ENCODE peak calls at places on chromosomes 2 and 18, in four cellular contexts. U is HepG2, I is K562, Y is GM12878. F is an unnamed sample.

GRCh38 chr2:149160701-149161217 is 122.3 kb downstream of the LYPD6B start:
- DNase-seq in U (no peak), I (no peak), Y (peak), F (no peak)

GRCh38 chr2:127149384-127149783 is 42.4 kb upstream of the BIN1 start:
- DNase-seq in U (no peak), I (no peak), Y (no peak), F (peak)

GRCh38 chr18:70368903-70369302 is 80.1 kb downstream of the SOCS6 start:
- DNase-seq in U (no peak), I (no peak), Y (no peak), F (no peak)

GRCh38 chr2:120301289-120301688 is 44.6 kb upstream of the INHBB start:
- DNase-seq in U (no peak), I (no peak), Y (no peak), F (no peak)

GRCh38 chr18:46253498-46253897 is 149.3 kb downstream of the HAUS1 start:
- DNase-seq in U (no peak), I (no peak), Y (no peak), F (no peak)

GRCh38 chr2:66899648-66900047 is 464.7 kb downstream of the MEIS1 start:
- DNase-seq in U (no peak), I (no peak), Y (no peak), F (no peak)

GRCh38 chr2:43054367-43054766 is 172.0 kb downstream of the ZFP36L2 start:
- DNase-seq in U (no peak), I (peak), Y (no peak), F (no peak)

GRCh38 chr2:88069117-88069516 is 1.5 kb downstream of the SMYD1 start:
- DNase-seq in U (no peak), I (no peak), Y (no peak), F (no peak)

GRCh38 chr2:188369365-188369764 is 77.7 kb downstream of the GULP1 start:
- DNase-seq in U (peak), I (peak), Y (no peak), F (peak)

GRCh38 chr2:229313591-229313990 is 42.5 kb upstream of the PID1 start:
- DNase-seq in U (no peak), I (no peak), Y (no peak), F (no peak)

GRCh38 chr18:23828426-23828825 is 139.2 kb downstream of the LAMA3 start:
- DNase-seq in U (peak), I (no peak), Y (no peak), F (peak)

GRCh38 chr2:234446404-234447076 is 50.3 kb downstream of the ARL4C start:
- DNase-seq in U (no peak), I (no peak), Y (peak), F (no peak)

GRCh38 chr2:69781321-69782248 is 39.7 kb downstream of the ANXA4 start:
- DNase-seq in U (peak), I (no peak), Y (no peak), F (peak)

GRCh38 chr2:225895126-225895525 is 495.6 kb downstream of the NYAP2 start:
- DNase-seq in U (no peak), I (no peak), Y (no peak), F (no peak)

GRCh38 chr2:203427061-203427460 is 98.9 kb downstream of the ABI2 start:
- DNase-seq in U (no peak), I (no peak), Y (no peak), F (no peak)

GRCh38 chr18:58432050-58432727 is 196.7 kb downstream of the ALPK2 start:
- DNase-seq in U (no peak), I (no peak), Y (no peak), F (no peak)

GRCh38 chr18:3054214-3054613 is 41.3 kb upstream of the LPIN2 start:
- DNase-seq in U (no peak), I (no peak), Y (no peak), F (no peak)

GRCh38 chr18:3053081-3053480 is 40.1 kb upstream of the LPIN2 start:
- DNase-seq in U (no peak), I (no peak), Y (no peak), F (no peak)

GRCh38 chr18:3054785-3055184 is 41.8 kb upstream of the LPIN2 start:
- DNase-seq in U (no peak), I (no peak), Y (no peak), F (no peak)

GRCh38 chr18:3052411-3052758 is 39.4 kb upstream of the LPIN2 start:
- DNase-seq in U (no peak), I (no peak), Y (no peak), F (no peak)

DNA sequence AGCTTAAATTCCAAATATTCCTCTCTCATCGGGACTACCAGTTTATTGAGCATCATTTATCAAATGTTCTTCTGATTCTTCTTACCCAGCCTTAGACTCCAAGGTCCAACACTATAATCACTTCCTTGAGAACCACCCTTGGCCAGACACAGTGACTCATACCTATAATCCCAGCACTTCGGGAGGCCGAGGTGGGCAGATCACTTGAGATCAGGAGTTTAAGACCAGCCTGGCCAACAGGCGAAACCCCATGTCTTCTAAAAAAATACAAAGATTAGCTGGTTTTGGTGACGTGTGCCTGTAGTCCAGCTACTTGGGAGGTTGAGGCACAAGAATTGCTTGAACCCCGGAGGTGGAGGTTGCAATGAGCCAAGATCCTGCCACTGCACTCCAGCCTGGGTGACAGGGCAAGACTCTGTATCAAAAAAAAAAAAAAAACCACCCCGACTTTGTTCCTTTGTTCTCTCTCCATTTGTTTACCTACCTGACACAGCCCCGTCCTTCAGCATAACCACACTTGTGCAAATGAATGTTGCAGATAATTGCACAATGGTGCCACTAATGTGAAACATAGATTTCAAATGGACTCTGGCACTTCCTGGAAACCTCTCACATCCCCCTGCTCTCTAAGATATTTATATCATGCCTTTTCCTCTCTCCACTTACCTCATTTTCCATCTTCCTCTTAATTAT is 38.9 kb upstream of the LPIN2 start:
- DNase-seq in U (peak), I (no peak), Y (no peak), F (peak)
- TF ChIP-seq CHD4 in U (no peak), I (no peak), Y (no peak), F (no peak)

GRCh38 chr18:59864446-59864764 is 35.4 kb upstream of the PMAIP1 start:
- DNase-seq in U (no peak), I (no peak), Y (no peak), F (no peak)

GRCh38 chr18:59866551-59866950 is 33.2 kb upstream of the PMAIP1 start:
- DNase-seq in U (no peak), I (no peak), Y (no peak), F (no peak)

GRCh38 chr18:59861963-59862819 is 37.6 kb upstream of the PMAIP1 start:
- DNase-seq in U (no peak), I (no peak), Y (peak), F (no peak)

GRCh38 chr18:59865241-59865986 is 34.4 kb upstream of the PMAIP1 start:
- DNase-seq in U (no peak), I (no peak), Y (no peak), F (no peak)

DNA sequence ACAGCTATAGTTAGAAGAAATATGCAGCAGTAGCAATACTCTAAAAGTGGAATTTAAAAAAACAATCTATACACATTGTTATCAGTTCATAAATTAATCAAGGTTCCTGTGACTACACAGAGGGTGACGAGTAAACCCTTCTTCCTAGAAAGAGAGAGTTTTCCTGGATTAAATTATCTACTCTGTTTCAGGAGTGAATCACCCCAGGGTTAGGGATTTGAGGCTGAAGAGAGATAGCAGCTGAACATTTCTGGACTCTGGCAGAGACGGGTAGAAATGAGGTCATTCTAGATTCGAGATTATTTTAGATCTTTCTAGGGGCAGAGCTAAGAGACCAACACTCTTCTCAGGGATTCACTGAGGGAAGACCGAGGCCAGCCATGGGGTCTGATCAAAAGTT is 38.8 kb upstream of the PMAIP1 start:
- DNase-seq in U (no peak), I (no peak), Y (no peak), F (no peak)
- TF ChIP-seq CHD4 in U (no peak), I (no peak), Y (no peak), F (no peak)

DNA sequence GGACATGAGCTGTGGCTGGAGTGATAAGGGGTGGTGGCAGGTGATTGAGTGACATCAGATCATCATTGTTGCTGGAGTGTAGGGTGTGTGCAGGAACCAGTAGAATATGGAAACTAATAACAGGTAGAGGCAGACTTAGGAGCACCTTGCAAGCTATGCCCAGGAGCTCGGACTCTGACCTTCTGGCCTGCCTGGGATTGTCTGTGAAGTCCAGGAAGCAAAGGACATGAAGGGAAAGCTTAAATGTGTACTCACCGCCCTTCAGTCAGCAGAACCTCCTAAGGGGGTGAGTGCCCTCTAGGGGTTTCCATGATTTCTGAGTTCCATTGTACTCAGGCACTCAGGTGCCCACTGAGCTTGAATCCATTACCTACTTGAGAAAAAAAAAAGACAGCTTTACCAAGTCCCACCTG is 104.2 kb downstream of the CRIM1 start:
- DNase-seq in U (peak), I (peak), Y (no peak), F (peak)
- TF ChIP-seq CHD4 in U (no peak), I (no peak), Y (no peak), F (no peak)

GRCh38 chr2:222807431-222807830 is 53.4 kb upstream of the ACSL3 start:
- DNase-seq in U (no peak), I (no peak), Y (no peak), F (no peak)
- TF ChIP-seq CHD4 in U (no peak), I (no peak), Y (no peak), F (no peak)

GRCh38 chr18:22167091-22167470 is 2.3 kb upstream of the GATA6 start:
- DNase-seq in U (no peak), I (no peak), Y (no peak), F (peak)
- TF ChIP-seq CHD4 in U (no peak), I (no peak), Y (no peak), F (no peak)

DNA sequence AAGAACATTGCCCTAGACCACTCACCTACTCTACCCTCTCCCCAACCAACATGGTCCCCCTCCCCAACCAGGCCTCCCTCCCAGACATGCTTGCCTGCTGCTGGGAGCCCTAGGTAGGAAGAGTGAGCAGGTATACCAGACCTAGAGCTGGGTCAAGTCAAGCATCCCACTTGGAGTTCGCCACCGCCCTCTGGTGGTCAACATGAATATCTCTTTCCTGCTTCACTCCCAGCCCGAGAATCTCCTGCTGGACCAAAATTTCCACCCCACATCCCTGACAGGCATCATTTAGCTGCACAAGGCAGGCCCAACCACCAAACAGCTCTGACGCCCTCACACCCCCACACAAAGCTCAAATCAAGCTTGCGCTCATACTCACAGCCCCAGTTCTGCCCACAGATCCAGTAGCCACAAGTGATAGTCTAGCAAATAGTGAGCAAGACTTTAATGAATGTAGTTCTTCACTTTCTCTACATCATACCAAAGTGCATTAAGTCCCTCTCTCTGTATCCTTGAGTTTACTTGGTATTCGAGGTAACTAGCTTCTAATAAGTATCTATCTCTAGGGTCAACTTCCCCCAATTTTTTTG is 116.0 kb downstream of the TNS1 start:
- DNase-seq in U (peak), I (peak), Y (no peak), F (peak)
- TF ChIP-seq CHD4 in U (no peak), I (no peak), Y (no peak), F (no peak)

GRCh38 chr2:118291481-118291880 is 203.2 kb downstream of the INSIG2 start:
- DNase-seq in U (no peak), I (no peak), Y (no peak), F (no peak)
- TF ChIP-seq CHD4 in U (no peak), I (no peak), Y (no peak), F (no peak)

GRCh38 chr2:112019510-112019909 is 35.6 kb upstream of the TMEM87B start:
- DNase-seq in U (no peak), I (no peak), Y (no peak), F (no peak)
- TF ChIP-seq CHD4 in U (no peak), I (no peak), Y (no peak), F (no peak)

F was measured in A549.